ENCODE peak calls at places on chromosome 18, in six cellular contexts. D, U, H, B, K and X are unnamed samples. For H3K36me3, the result is how much of the 10 kb centered on the place peaks cover.

GRCh38 chr18:41593276-41593675 is 361.8 kb upstream of the PIK3C3 start:
- DNase-seq in K (no peak), H (no peak), D (no peak), U (no peak), B (no peak), X (no peak)

GRCh38 chr18:26190506-26190905 is 35.7 kb upstream of the TAF4B start:
- DNase-seq in D (peak), U (no peak), B (no peak), K (no peak), H (peak), X (no peak)

GRCh38 chr18:32831781-32832180 is 59.0 kb upstream of the KLHL14 start:
- DNase-seq in U (no peak), D (no peak), K (no peak), H (no peak), B (no peak), X (no peak)

GRCh38 chr18:36828630-36829361 is at the start of the genes KIAA1328 and TPGS2:
- DNase-seq in H (peak), K (peak), D (peak), U (peak), B (peak), X (peak)

GRCh38 chr18:30135938-30136337 is 906.6 kb downstream of the DSC3 start:
- DNase-seq in K (no peak), B (no peak), U (no peak), H (no peak), D (no peak), X (no peak)

GRCh38 chr18:28735731-28736130 is 558.8 kb upstream of the CDH2 start:
- DNase-seq in D (no peak), H (no peak), K (no peak), U (no peak), B (no peak), X (no peak)

GRCh38 chr18:57447154-57447621 is 12.0 kb downstream of the ONECUT2 start:
- DNase-seq in H (no peak), K (no peak), D (no peak), B (no peak), U (peak), X (no peak)

GRCh38 chr18:21444465-21445023 is 156.0 kb downstream of the ESCO1 start:
- DNase-seq in B (peak), H (peak), U (peak), K (peak), D (no peak), X (peak)

GRCh38 chr18:11987527-11987926 is 6.2 kb downstream of the IMPA2 start:
- DNase-seq in U (no peak), K (no peak), H (no peak), D (no peak), B (no peak), X (no peak)

GRCh38 chr18:28767781-28768211 is 590.9 kb upstream of the CDH2 start:
- DNase-seq in U (no peak), H (no peak), K (no peak), D (no peak), B (no peak), X (no peak)

GRCh38 chr18:23276456-23276855 is 141.2 kb downstream of the CABLES1 start:
- DNase-seq in H (no peak), B (no peak), U (no peak), D (no peak), K (no peak), X (no peak)

GRCh38 chr18:22348521-22349316 is 69.0 kb downstream of the CTAGE1 start:
- DNase-seq in H (peak), B (no peak), D (no peak), K (no peak), U (no peak), X (peak)

GRCh38 chr18:79681484-79682387 is 2.1 kb downstream of the CTDP1 start:
- DNase-seq in D (no peak), H (peak), B (no peak), K (no peak), U (no peak), X (no peak)

GRCh38 chr18:59659486-59660187 is 37.6 kb downstream of the CCBE1 start:
- DNase-seq in D (no peak), B (no peak), H (no peak), U (no peak), K (no peak), X (no peak)

GRCh38 chr18:45910405-45911023 is 56.6 kb downstream of the EPG5 start:
- DNase-seq in D (peak), B (peak), H (peak), U (peak), K (peak), X (peak)

GRCh38 chr18:2881490-2882195 is 34.8 kb downstream of the EMILIN2 start:
- DNase-seq in K (peak), B (no peak), D (no peak), H (peak), U (no peak), X (peak)

GRCh38 chr18:24089059-24089458 is 49.8 kb upstream of the CABYR start:
- DNase-seq in D (no peak), K (no peak), B (no peak), U (no peak), H (no peak), X (no peak)

GRCh38 chr18:76859474-76860339 is 37.4 kb downstream of the ZNF236 start:
- DNase-seq in K (no peak), B (no peak), H (no peak), U (no peak), D (peak), X (no peak)

GRCh38 chr18:42131940-42132244 is 176.9 kb downstream of the PIK3C3 start:
- DNase-seq in B (no peak), U (no peak), K (no peak), D (no peak), H (no peak), X (no peak)

GRCh38 chr18:75213610-75214009 is 3.0 kb downstream of the TSHZ1 start:
- DNase-seq in K (no peak), B (no peak), D (no peak), H (no peak), U (no peak), X (no peak)

GRCh38 chr18:47184419-47185050 is 8.4 kb upstream of the IER3IP1 start:
- DNase-seq in K (peak), B (peak), H (no peak), D (no peak), U (peak), X (no peak)

DNA sequence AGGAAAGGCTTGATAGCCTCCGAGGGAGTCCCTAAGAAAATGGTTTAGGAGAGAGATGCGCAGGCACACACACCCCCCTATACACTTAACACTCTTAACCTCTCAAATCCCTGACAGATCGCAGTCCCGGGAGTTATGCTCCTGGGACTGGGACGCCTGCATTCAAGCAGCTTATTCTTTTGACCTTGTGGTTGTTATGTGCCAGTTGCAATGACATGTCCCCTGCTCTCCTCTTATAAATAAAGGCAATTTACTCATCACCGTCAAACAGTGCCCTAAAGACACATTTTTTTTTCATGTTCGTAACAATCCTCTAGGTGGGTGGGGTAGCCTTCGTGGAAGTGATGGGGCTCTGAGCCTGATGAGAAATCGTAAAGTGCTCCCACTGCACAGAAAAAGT is 162.2 kb downstream of the LRRC30 start:
- DNase-seq in K (no peak), B (no peak), H (no peak), D (no peak), U (no peak), X (no peak)
- TF ChIP-seq EP300 in K (no peak), B (no peak), H (no peak), D (no peak), U (no peak), X (no peak)

DNA sequence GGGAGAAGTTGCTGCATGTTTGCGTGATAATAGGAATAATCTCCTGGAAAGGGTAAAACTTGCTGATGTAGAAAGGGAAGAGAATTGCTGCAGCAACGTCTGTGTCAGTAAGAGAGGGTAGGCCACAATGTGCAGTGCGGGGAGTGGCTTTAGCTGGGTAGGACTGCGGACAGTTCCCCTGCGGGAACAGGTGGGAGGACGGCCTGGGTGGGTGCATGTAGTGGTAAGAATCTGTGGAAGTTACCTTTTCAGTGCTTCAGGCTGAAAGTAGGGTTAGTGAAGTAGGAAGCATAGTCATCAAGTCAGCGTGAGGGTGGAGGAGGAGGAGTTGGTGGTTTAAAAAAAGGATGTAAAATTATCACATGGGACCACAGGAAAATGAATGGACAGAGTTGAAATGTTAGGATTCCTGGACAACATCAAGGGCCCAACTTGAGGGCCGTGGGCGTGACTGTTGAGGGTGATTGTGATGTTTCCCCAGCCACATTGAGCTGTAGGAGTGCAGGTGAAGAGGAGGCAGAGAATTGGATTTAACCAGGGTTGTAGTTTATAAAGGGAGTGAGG is 13.2 kb downstream of the CEP192 start:
- DNase-seq in D (no peak), U (no peak), B (no peak), K (no peak), H (no peak), X (no peak)
- H3K36me3 ChIP-seq in D (under half), U (half or more), B (half or more), K (under half), H (under half), X (under half)

DNA sequence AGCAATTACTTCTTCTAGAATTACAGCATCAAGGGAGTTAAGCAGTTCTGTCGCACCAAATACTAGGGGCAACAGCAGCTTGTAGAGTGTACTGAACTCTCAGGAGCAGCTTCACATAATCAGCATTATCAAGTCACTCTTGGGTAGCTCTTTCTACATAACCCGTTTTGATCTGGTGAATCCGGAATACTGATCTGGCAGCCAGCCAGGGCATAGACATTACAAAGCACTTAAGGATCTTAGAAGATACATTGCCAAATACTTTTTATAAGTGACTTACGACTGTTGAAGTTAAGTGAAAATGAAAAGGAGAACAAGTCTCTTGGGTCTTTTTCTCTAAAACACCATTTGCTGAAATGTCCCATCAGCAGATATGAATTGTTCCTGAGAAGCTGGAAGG is 73.2 kb upstream of the NETO1 start:
- DNase-seq in B (no peak), H (no peak), D (no peak), K (no peak), U (no peak), X (no peak)
- H3K27ac ChIP-seq in B (no peak), H (no peak), D (no peak), K (no peak), U (no peak), X (no peak)

GRCh38 chr18:48844271-48844670 is 106.5 kb downstream of the SMAD7 start:
- DNase-seq in B (no peak), K (no peak), U (no peak), H (no peak), D (no peak), X (peak)

GRCh38 chr18:48841381-48842258 is 109.1 kb downstream of the SMAD7 start:
- DNase-seq in H (no peak), K (no peak), D (no peak), U (peak), B (peak), X (no peak)

GRCh38 chr18:48843596-48843995 is 107.2 kb downstream of the SMAD7 start:
- DNase-seq in B (no peak), U (no peak), K (no peak), H (no peak), D (no peak), X (no peak)

GRCh38 chr18:48843162-48843561 is 107.6 kb downstream of the SMAD7 start:
- DNase-seq in D (no peak), U (no peak), H (no peak), K (no peak), B (no peak), X (peak)

DNA sequence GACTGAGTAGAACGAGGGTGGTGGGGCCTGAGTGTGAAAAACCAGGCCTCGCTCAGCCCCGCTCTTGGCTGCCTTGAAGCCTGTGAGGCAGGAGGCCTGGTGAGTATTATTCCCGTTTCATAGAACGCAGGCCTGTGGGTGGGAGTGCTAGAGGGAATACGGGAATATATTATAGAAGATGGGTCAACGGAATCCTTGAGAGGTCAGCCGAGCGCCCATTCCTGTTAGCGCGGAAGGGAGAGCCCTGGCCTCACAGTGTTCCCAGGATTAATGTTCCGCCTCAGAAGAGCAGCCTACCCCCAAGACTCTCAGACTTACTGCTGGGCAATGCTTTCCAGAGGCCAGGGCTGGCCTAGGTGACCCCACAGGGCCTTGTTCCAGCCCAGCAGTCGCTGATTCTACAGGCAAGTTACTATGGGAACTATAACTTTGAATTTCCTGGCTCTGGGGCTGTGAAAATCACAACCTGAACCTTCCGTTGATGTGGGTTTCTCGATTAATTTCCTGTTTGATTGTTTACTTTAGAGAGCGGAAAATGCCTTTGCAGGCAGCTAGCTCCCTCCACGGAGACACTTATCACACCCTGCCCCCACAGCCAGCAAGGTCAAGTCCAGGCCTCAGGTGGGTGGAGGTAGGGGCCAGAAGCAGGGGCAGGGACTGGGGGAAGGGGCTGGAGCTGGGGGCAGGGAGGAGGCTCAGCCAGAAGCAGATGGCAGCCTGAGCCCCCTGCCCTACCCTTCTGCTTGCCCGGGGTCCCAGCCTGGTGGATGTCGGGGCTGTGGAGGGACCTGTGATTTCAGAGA is 108.3 kb downstream of the SMAD7 start:
- DNase-seq in K (no peak), D (no peak), H (peak), B (no peak), U (peak), X (no peak)
- TF ChIP-seq EP300 in K (no peak), D (no peak), H (no peak), B (no peak), U (no peak), X (no peak)

GRCh38 chr18:9949315-9949714 is 35.5 kb downstream of the VAPA start:
- DNase-seq in D (no peak), B (no peak), K (no peak), H (no peak), U (no peak), X (no peak)

GRCh38 chr18:9952633-9953416 is 39.0 kb downstream of the VAPA start:
- DNase-seq in D (no peak), K (no peak), H (no peak), U (peak), B (no peak), X (no peak)

GRCh38 chr18:9949861-9950260 is 36.0 kb downstream of the VAPA start:
- DNase-seq in K (no peak), U (no peak), H (no peak), B (peak), D (no peak), X (no peak)

GRCh38 chr18:9950289-9951016 is 36.6 kb downstream of the VAPA start:
- DNase-seq in K (no peak), D (no peak), H (no peak), B (no peak), U (peak), X (no peak)

DNA sequence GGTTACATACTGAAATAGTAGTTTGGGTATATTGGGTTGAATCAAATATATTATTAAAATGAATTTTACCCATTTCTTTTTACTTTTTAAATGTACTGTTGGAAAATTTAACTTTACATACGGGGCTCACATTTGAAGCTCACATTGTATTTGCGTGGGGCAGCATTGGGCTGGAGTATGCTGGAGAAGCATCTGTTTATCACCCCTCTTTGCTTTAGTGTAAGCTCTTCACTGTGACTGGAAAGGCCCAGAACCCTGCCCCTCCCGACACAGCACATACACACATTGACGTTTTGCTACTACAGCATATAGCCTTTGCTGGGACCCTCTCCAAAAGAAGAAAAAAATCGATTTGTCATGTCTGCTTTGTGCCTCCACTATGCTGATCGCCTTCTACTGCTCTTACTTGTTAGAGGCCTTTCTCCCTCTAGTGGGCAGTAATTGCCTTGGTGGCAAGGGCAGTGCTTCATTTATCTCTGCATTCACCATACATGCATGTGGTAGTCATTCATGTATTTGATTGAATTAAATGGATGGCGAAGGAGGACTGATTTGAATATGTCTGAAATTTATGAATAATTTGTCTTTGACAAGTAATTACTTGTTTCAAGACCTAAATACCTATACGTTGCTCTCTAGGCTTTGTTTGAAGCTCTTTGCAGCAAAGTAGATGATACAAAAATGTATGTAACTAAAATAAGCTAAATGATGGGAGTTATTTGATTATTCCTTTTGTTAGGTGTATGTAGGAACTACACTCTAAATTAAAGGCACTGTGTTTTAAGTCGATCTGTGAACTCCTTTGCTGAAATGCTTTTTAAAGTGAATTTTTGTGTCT is 37.4 kb downstream of the VAPA start:
- DNase-seq in U (peak), B (peak), D (no peak), H (peak), K (peak), X (no peak)
- H3K36me3 ChIP-seq in U (half or more), B (under half), D (under half), H (under half), K (under half), X (under half)

GRCh38 chr18:50659091-50660003 is 99.5 kb downstream of the MAPK4 start:
- DNase-seq in K (no peak), U (no peak), B (peak), D (no peak), H (no peak), X (no peak)
- H3K27ac ChIP-seq in K (no peak), U (no peak), B (no peak), D (no peak), H (peak), X (no peak)